ENCODE peak calls at places on chromosomes 4 and X, in six cellular contexts. One of them, this sample, is unnamed.

GRCh38 chrX:124699876-124700275 is 353.5 kb downstream of the SH2D1A start:
- DNase-seq in GM12891: no peak
- DNase-seq in activated CD8-positive, alpha-beta T cell treated with anti-CD3 and anti-CD28 coated beads, Interleukin-2, amount 10 ng/mL, durations not matched to agents 7 days and 5 days: no peak
- DNase-seq in COR-L47: no peak
- DNase-seq in stimulated activated CD4-positive, alpha-beta T cell treated with anti-CD3 and anti-CD28 coated beads, Interleukin-2, amount 100 ng/mL, for 48 hours: no peak
- DNase-seq in left kidney: no peak
- DNase-seq in this sample: no peak

GRCh38 chr4:185892165-185892564 is 80.2 kb upstream of the SORBS2 start:
- DNase-seq in GM12891: no peak
- DNase-seq in activated CD8-positive, alpha-beta T cell treated with anti-CD3 and anti-CD28 coated beads, Interleukin-2, amount 10 ng/mL, durations not matched to agents 7 days and 5 days: no peak
- DNase-seq in COR-L47: no peak
- DNase-seq in stimulated activated CD4-positive, alpha-beta T cell treated with anti-CD3 and anti-CD28 coated beads, Interleukin-2, amount 100 ng/mL, for 48 hours: no peak
- DNase-seq in left kidney: no peak
- DNase-seq in this sample: no peak

GRCh38 chrX:700936-701335 is 70.3 kb downstream of the SHOX start:
- DNase-seq in GM12891: no peak
- DNase-seq in activated CD8-positive, alpha-beta T cell treated with anti-CD3 and anti-CD28 coated beads, Interleukin-2, amount 10 ng/mL, durations not matched to agents 7 days and 5 days: no peak
- DNase-seq in COR-L47: no peak
- DNase-seq in stimulated activated CD4-positive, alpha-beta T cell treated with anti-CD3 and anti-CD28 coated beads, Interleukin-2, amount 100 ng/mL, for 48 hours: no peak
- DNase-seq in left kidney: no peak
- DNase-seq in this sample: no peak

GRCh38 chr4:40311811-40312346 is 23.3 kb upstream of the CHRNA9 start:
- DNase-seq in GM12891: no peak
- DNase-seq in activated CD8-positive, alpha-beta T cell treated with anti-CD3 and anti-CD28 coated beads, Interleukin-2, amount 10 ng/mL, durations not matched to agents 7 days and 5 days: peak
- DNase-seq in COR-L47: no peak
- DNase-seq in stimulated activated CD4-positive, alpha-beta T cell treated with anti-CD3 and anti-CD28 coated beads, Interleukin-2, amount 100 ng/mL, for 48 hours: no peak
- DNase-seq in left kidney: no peak
- DNase-seq in this sample: peak

GRCh38 chr4:153449338-153449737 is 16.8 kb upstream of the TMEM131L start:
- DNase-seq in GM12891: no peak
- DNase-seq in activated CD8-positive, alpha-beta T cell treated with anti-CD3 and anti-CD28 coated beads, Interleukin-2, amount 10 ng/mL, durations not matched to agents 7 days and 5 days: no peak
- DNase-seq in COR-L47: no peak
- DNase-seq in stimulated activated CD4-positive, alpha-beta T cell treated with anti-CD3 and anti-CD28 coated beads, Interleukin-2, amount 100 ng/mL, for 48 hours: no peak
- DNase-seq in left kidney: no peak
- DNase-seq in this sample: no peak

GRCh38 chr4:127410201-127410600 is 222.6 kb upstream of the INTU start:
- DNase-seq in GM12891: no peak
- DNase-seq in activated CD8-positive, alpha-beta T cell treated with anti-CD3 and anti-CD28 coated beads, Interleukin-2, amount 10 ng/mL, durations not matched to agents 7 days and 5 days: no peak
- DNase-seq in COR-L47: no peak
- DNase-seq in stimulated activated CD4-positive, alpha-beta T cell treated with anti-CD3 and anti-CD28 coated beads, Interleukin-2, amount 100 ng/mL, for 48 hours: no peak
- DNase-seq in left kidney: no peak
- DNase-seq in this sample: no peak

GRCh38 chrX:148535639-148536038 is 35.2 kb downstream of the AFF2 start:
- DNase-seq in GM12891: no peak
- DNase-seq in activated CD8-positive, alpha-beta T cell treated with anti-CD3 and anti-CD28 coated beads, Interleukin-2, amount 10 ng/mL, durations not matched to agents 7 days and 5 days: no peak
- DNase-seq in COR-L47: no peak
- DNase-seq in stimulated activated CD4-positive, alpha-beta T cell treated with anti-CD3 and anti-CD28 coated beads, Interleukin-2, amount 100 ng/mL, for 48 hours: no peak
- DNase-seq in left kidney: no peak
- DNase-seq in this sample: no peak

GRCh38 chrX:150899191-150899757 is 806 bp upstream of the CD99L2 start:
- DNase-seq in GM12891: no peak
- DNase-seq in activated CD8-positive, alpha-beta T cell treated with anti-CD3 and anti-CD28 coated beads, Interleukin-2, amount 10 ng/mL, durations not matched to agents 7 days and 5 days: peak
- DNase-seq in COR-L47: no peak
- DNase-seq in stimulated activated CD4-positive, alpha-beta T cell treated with anti-CD3 and anti-CD28 coated beads, Interleukin-2, amount 100 ng/mL, for 48 hours: peak
- DNase-seq in left kidney: peak
- DNase-seq in this sample: peak

GRCh38 chr4:125520258-125520990 is 205.7 kb downstream of the FAT4 start:
- DNase-seq in GM12891: no peak
- DNase-seq in activated CD8-positive, alpha-beta T cell treated with anti-CD3 and anti-CD28 coated beads, Interleukin-2, amount 10 ng/mL, durations not matched to agents 7 days and 5 days: no peak
- DNase-seq in COR-L47: no peak
- DNase-seq in stimulated activated CD4-positive, alpha-beta T cell treated with anti-CD3 and anti-CD28 coated beads, Interleukin-2, amount 100 ng/mL, for 48 hours: no peak
- DNase-seq in left kidney: no peak
- DNase-seq in this sample: peak

GRCh38 chrX:139831017-139831416 is 101.8 kb downstream of the ATP11C start:
- DNase-seq in GM12891: no peak
- DNase-seq in activated CD8-positive, alpha-beta T cell treated with anti-CD3 and anti-CD28 coated beads, Interleukin-2, amount 10 ng/mL, durations not matched to agents 7 days and 5 days: no peak
- DNase-seq in COR-L47: no peak
- DNase-seq in stimulated activated CD4-positive, alpha-beta T cell treated with anti-CD3 and anti-CD28 coated beads, Interleukin-2, amount 100 ng/mL, for 48 hours: no peak
- DNase-seq in left kidney: no peak
- DNase-seq in this sample: no peak

GRCh38 chr4:119765951-119766350 is 137.3 kb upstream of the PDE5A start:
- DNase-seq in GM12891: no peak
- DNase-seq in activated CD8-positive, alpha-beta T cell treated with anti-CD3 and anti-CD28 coated beads, Interleukin-2, amount 10 ng/mL, durations not matched to agents 7 days and 5 days: no peak
- DNase-seq in COR-L47: no peak
- DNase-seq in stimulated activated CD4-positive, alpha-beta T cell treated with anti-CD3 and anti-CD28 coated beads, Interleukin-2, amount 100 ng/mL, for 48 hours: no peak
- DNase-seq in left kidney: no peak
- DNase-seq in this sample: no peak

GRCh38 chr4:41452484-41453225 is 85.3 kb upstream of the LIMCH1 start:
- DNase-seq in GM12891: no peak
- DNase-seq in activated CD8-positive, alpha-beta T cell treated with anti-CD3 and anti-CD28 coated beads, Interleukin-2, amount 10 ng/mL, durations not matched to agents 7 days and 5 days: no peak
- DNase-seq in COR-L47: no peak
- DNase-seq in stimulated activated CD4-positive, alpha-beta T cell treated with anti-CD3 and anti-CD28 coated beads, Interleukin-2, amount 100 ng/mL, for 48 hours: no peak
- DNase-seq in left kidney: no peak
- DNase-seq in this sample: no peak

GRCh38 chr4:3062466-3062865 is 11.9 kb downstream of the HTT-AS start:
- DNase-seq in GM12891: no peak
- DNase-seq in activated CD8-positive, alpha-beta T cell treated with anti-CD3 and anti-CD28 coated beads, Interleukin-2, amount 10 ng/mL, durations not matched to agents 7 days and 5 days: no peak
- DNase-seq in COR-L47: no peak
- DNase-seq in stimulated activated CD4-positive, alpha-beta T cell treated with anti-CD3 and anti-CD28 coated beads, Interleukin-2, amount 100 ng/mL, for 48 hours: no peak
- DNase-seq in left kidney: no peak
- DNase-seq in this sample: no peak